ENCODE peak calls at places on chromosomes 12 and 14, in eight cellular contexts. One of them, this sample, is unnamed.

GRCh38 chr12:69341328-69341727 is 6.9 kb upstream of the LYZ start:
- DNase-seq in tibial nerve: no peak
- DNase-seq in stimulated activated CD8-positive, alpha-beta memory T cell treated with anti-CD3 and anti-CD28 coated beads, Interleukin-2, amount 100 ng/mL, for 1 hour: no peak
- DNase-seq in stromal cell of bone marrow: no peak
- DNase-seq in Right ventricle myocardium superior: no peak
- DNase-seq in effector memory CD4-positive, alpha-beta T cell: no peak
- DNase-seq in heart right ventricle: no peak
- DNase-seq in putamen: no peak
- DNase-seq in this sample: no peak

GRCh38 chr12:78585132-78585531 is 279.4 kb upstream of the SYT1 start:
- DNase-seq in tibial nerve: no peak
- DNase-seq in stimulated activated CD8-positive, alpha-beta memory T cell treated with anti-CD3 and anti-CD28 coated beads, Interleukin-2, amount 100 ng/mL, for 1 hour: no peak
- DNase-seq in stromal cell of bone marrow: no peak
- DNase-seq in Right ventricle myocardium superior: no peak
- DNase-seq in effector memory CD4-positive, alpha-beta T cell: no peak
- DNase-seq in heart right ventricle: no peak
- DNase-seq in putamen: no peak
- DNase-seq in this sample: no peak

GRCh38 chr14:50865677-50866076 is 6.2 kb upstream of the ABHD12B start:
- DNase-seq in tibial nerve: no peak
- DNase-seq in stimulated activated CD8-positive, alpha-beta memory T cell treated with anti-CD3 and anti-CD28 coated beads, Interleukin-2, amount 100 ng/mL, for 1 hour: no peak
- DNase-seq in stromal cell of bone marrow: no peak
- DNase-seq in Right ventricle myocardium superior: no peak
- DNase-seq in effector memory CD4-positive, alpha-beta T cell: no peak
- DNase-seq in heart right ventricle: no peak
- DNase-seq in putamen: no peak
- DNase-seq in this sample: no peak

GRCh38 chr12:47032644-47033043 is 46.8 kb upstream of the PCED1B start:
- DNase-seq in tibial nerve: no peak
- DNase-seq in stimulated activated CD8-positive, alpha-beta memory T cell treated with anti-CD3 and anti-CD28 coated beads, Interleukin-2, amount 100 ng/mL, for 1 hour: no peak
- DNase-seq in stromal cell of bone marrow: peak
- DNase-seq in Right ventricle myocardium superior: no peak
- DNase-seq in effector memory CD4-positive, alpha-beta T cell: no peak
- DNase-seq in heart right ventricle: no peak
- DNase-seq in putamen: peak
- DNase-seq in this sample: no peak

GRCh38 chr14:30299915-30300314 is 259.0 kb upstream of the G2E3 start:
- DNase-seq in tibial nerve: no peak
- DNase-seq in stimulated activated CD8-positive, alpha-beta memory T cell treated with anti-CD3 and anti-CD28 coated beads, Interleukin-2, amount 100 ng/mL, for 1 hour: no peak
- DNase-seq in stromal cell of bone marrow: no peak
- DNase-seq in Right ventricle myocardium superior: no peak
- DNase-seq in effector memory CD4-positive, alpha-beta T cell: no peak
- DNase-seq in heart right ventricle: no peak
- DNase-seq in putamen: no peak
- DNase-seq in this sample: no peak

GRCh38 chr12:4272976-4273650 is 449 bp upstream of the CCND2 start:
- DNase-seq in tibial nerve: no peak
- DNase-seq in stimulated activated CD8-positive, alpha-beta memory T cell treated with anti-CD3 and anti-CD28 coated beads, Interleukin-2, amount 100 ng/mL, for 1 hour: no peak
- DNase-seq in stromal cell of bone marrow: no peak
- DNase-seq in Right ventricle myocardium superior: no peak
- DNase-seq in effector memory CD4-positive, alpha-beta T cell: no peak
- DNase-seq in heart right ventricle: no peak
- DNase-seq in putamen: no peak
- DNase-seq in this sample: no peak

GRCh38 chr12:120755269-120755668 is 29.6 kb downstream of the ACADS start:
- DNase-seq in tibial nerve: no peak
- DNase-seq in stimulated activated CD8-positive, alpha-beta memory T cell treated with anti-CD3 and anti-CD28 coated beads, Interleukin-2, amount 100 ng/mL, for 1 hour: no peak
- DNase-seq in stromal cell of bone marrow: no peak
- DNase-seq in Right ventricle myocardium superior: no peak
- DNase-seq in effector memory CD4-positive, alpha-beta T cell: no peak
- DNase-seq in heart right ventricle: no peak
- DNase-seq in putamen: no peak
- DNase-seq in this sample: no peak

GRCh38 chr14:101033446-101034165 is 130.1 kb upstream of the RTL1 start:
- DNase-seq in tibial nerve: no peak
- DNase-seq in stimulated activated CD8-positive, alpha-beta memory T cell treated with anti-CD3 and anti-CD28 coated beads, Interleukin-2, amount 100 ng/mL, for 1 hour: no peak
- DNase-seq in stromal cell of bone marrow: no peak
- DNase-seq in Right ventricle myocardium superior: no peak
- DNase-seq in effector memory CD4-positive, alpha-beta T cell: no peak
- DNase-seq in heart right ventricle: no peak
- DNase-seq in putamen: no peak
- DNase-seq in this sample: no peak

GRCh38 chr12:66885115-66885875 is 206.4 kb upstream of the GRIP1 start:
- DNase-seq in tibial nerve: no peak
- DNase-seq in stimulated activated CD8-positive, alpha-beta memory T cell treated with anti-CD3 and anti-CD28 coated beads, Interleukin-2, amount 100 ng/mL, for 1 hour: no peak
- DNase-seq in stromal cell of bone marrow: no peak
- DNase-seq in Right ventricle myocardium superior: no peak
- DNase-seq in effector memory CD4-positive, alpha-beta T cell: no peak
- DNase-seq in heart right ventricle: no peak
- DNase-seq in putamen: no peak
- DNase-seq in this sample: no peak

GRCh38 chr12:120844297-120844696 is 59.9 kb downstream of the SPPL3 start:
- DNase-seq in tibial nerve: no peak
- DNase-seq in stimulated activated CD8-positive, alpha-beta memory T cell treated with anti-CD3 and anti-CD28 coated beads, Interleukin-2, amount 100 ng/mL, for 1 hour: no peak
- DNase-seq in stromal cell of bone marrow: no peak
- DNase-seq in Right ventricle myocardium superior: no peak
- DNase-seq in effector memory CD4-positive, alpha-beta T cell: no peak
- DNase-seq in heart right ventricle: no peak
- DNase-seq in putamen: no peak
- DNase-seq in this sample: no peak

GRCh38 chr14:97824218-97824617 is 1027.0 kb downstream of the VRK1 start:
- DNase-seq in tibial nerve: no peak
- DNase-seq in stimulated activated CD8-positive, alpha-beta memory T cell treated with anti-CD3 and anti-CD28 coated beads, Interleukin-2, amount 100 ng/mL, for 1 hour: no peak
- DNase-seq in stromal cell of bone marrow: no peak
- DNase-seq in Right ventricle myocardium superior: no peak
- DNase-seq in effector memory CD4-positive, alpha-beta T cell: no peak
- DNase-seq in heart right ventricle: no peak
- DNase-seq in putamen: no peak
- DNase-seq in this sample: no peak

GRCh38 chr12:18479266-18479665 is 217.9 kb downstream of the PIK3C2G start:
- DNase-seq in tibial nerve: no peak
- DNase-seq in stimulated activated CD8-positive, alpha-beta memory T cell treated with anti-CD3 and anti-CD28 coated beads, Interleukin-2, amount 100 ng/mL, for 1 hour: no peak
- DNase-seq in stromal cell of bone marrow: no peak
- DNase-seq in Right ventricle myocardium superior: no peak
- DNase-seq in effector memory CD4-positive, alpha-beta T cell: no peak
- DNase-seq in heart right ventricle: no peak
- DNase-seq in putamen: no peak
- DNase-seq in this sample: no peak

GRCh38 chr14:34426313-34427295 is 35.4 kb downstream of the SPTSSA start:
- DNase-seq in tibial nerve: no peak
- DNase-seq in stimulated activated CD8-positive, alpha-beta memory T cell treated with anti-CD3 and anti-CD28 coated beads, Interleukin-2, amount 100 ng/mL, for 1 hour: no peak
- DNase-seq in stromal cell of bone marrow: no peak
- DNase-seq in Right ventricle myocardium superior: no peak
- DNase-seq in effector memory CD4-positive, alpha-beta T cell: no peak
- DNase-seq in heart right ventricle: no peak
- DNase-seq in putamen: no peak
- DNase-seq in this sample: no peak

GRCh38 chr12:65634626-65635331 is 189.5 kb upstream of the HMGA2 start:
- DNase-seq in tibial nerve: no peak
- DNase-seq in stimulated activated CD8-positive, alpha-beta memory T cell treated with anti-CD3 and anti-CD28 coated beads, Interleukin-2, amount 100 ng/mL, for 1 hour: no peak
- DNase-seq in stromal cell of bone marrow: peak
- DNase-seq in Right ventricle myocardium superior: no peak
- DNase-seq in effector memory CD4-positive, alpha-beta T cell: no peak
- DNase-seq in heart right ventricle: no peak
- DNase-seq in putamen: no peak
- DNase-seq in this sample: no peak

This sample was measured in dorsolateral prefrontal cortex.